ENCODE peak calls at places on chromosomes 1 and 21, in six cellular contexts. D is cardiac muscle cell; W is Caco-2; R is CD4-positive, alpha-beta T cell; L is mucosa of descending colon; O is nephron progenitor cell. Y is an unnamed sample.

GRCh38 chr1:174068000-174068399 is 45.8 kb upstream of the RC3H1 start:
- DNase-seq in L (no peak), R (no peak), D (peak), W (no peak), O (no peak), Y (no peak)

GRCh38 chr1:211843018-211843417 is 12.5 kb upstream of the LPGAT1 start:
- DNase-seq in W (no peak), L (no peak), D (no peak), O (no peak), R (no peak), Y (no peak)

GRCh38 chr1:53476579-53476978 is 17.4 kb downstream of the DMRTB1 start:
- DNase-seq in O (no peak), D (no peak), L (no peak), W (no peak), R (no peak), Y (no peak)

GRCh38 chr1:213987876-213988638 is at the start of gene PROX1:
- DNase-seq in W (peak), L (peak), O (peak), D (peak), R (no peak), Y (peak)

GRCh38 chr1:47571161-47571560 is 133.3 kb downstream of the FOXD2 start:
- DNase-seq in O (no peak), L (no peak), W (peak), D (no peak), R (no peak), Y (no peak)

GRCh38 chr21:45082715-45083114 is 8.3 kb downstream of the ADARB1 start:
- DNase-seq in R (no peak), O (no peak), L (no peak), W (no peak), D (no peak), Y (no peak)

GRCh38 chr21:15222711-15223110 is 157.9 kb upstream of the NRIP1 start:
- DNase-seq in O (no peak), R (no peak), D (no peak), W (no peak), L (no peak), Y (no peak)

GRCh38 chr21:36589352-36589971 is 109.5 kb upstream of the SIM2 start:
- DNase-seq in R (no peak), L (no peak), W (no peak), D (no peak), O (no peak), Y (no peak)

GRCh38 chr1:20355828-20356735 is 65.4 kb downstream of the VWA5B1 start:
- DNase-seq in W (no peak), D (no peak), R (no peak), O (no peak), L (no peak), Y (no peak)

GRCh38 chr1:217660353-217661062 is 29.4 kb downstream of the SPATA17 start:
- DNase-seq in R (no peak), L (no peak), D (peak), W (no peak), O (no peak), Y (no peak)

GRCh38 chr1:8026153-8026975 is at the start of gene ERRFI1:
- DNase-seq in D (peak), O (peak), W (peak), R (peak), L (peak), Y (peak)

GRCh38 chr1:206469933-206470691 is at the start of gene IKBKE:
- DNase-seq in L (peak), R (peak), O (peak), D (peak), W (peak), Y (no peak)

GRCh38 chr1:157310401-157310800 is 172.2 kb upstream of the ETV3 start:
- DNase-seq in R (no peak), D (no peak), L (no peak), O (peak), W (no peak), Y (no peak)

GRCh38 chr1:225554216-225554812 is 98.6 kb downstream of the ENAH start:
- DNase-seq in L (no peak), O (no peak), W (no peak), D (no peak), R (no peak), Y (no peak)

GRCh38 chr1:153251562-153251961 is 7.9 kb upstream of the LORICRIN start:
- DNase-seq in R (no peak), D (no peak), W (no peak), O (no peak), L (no peak), Y (no peak)

GRCh38 chr1:80837066-80837465 is 963.7 kb upstream of the ADGRL2 start:
- DNase-seq in R (no peak), W (no peak), O (no peak), L (no peak), D (no peak), Y (no peak)

GRCh38 chr1:219247441-219247840 is 73.8 kb downstream of the LYPLAL1 start:
- DNase-seq in L (no peak), O (no peak), W (no peak), D (no peak), R (no peak), Y (no peak)

DNA sequence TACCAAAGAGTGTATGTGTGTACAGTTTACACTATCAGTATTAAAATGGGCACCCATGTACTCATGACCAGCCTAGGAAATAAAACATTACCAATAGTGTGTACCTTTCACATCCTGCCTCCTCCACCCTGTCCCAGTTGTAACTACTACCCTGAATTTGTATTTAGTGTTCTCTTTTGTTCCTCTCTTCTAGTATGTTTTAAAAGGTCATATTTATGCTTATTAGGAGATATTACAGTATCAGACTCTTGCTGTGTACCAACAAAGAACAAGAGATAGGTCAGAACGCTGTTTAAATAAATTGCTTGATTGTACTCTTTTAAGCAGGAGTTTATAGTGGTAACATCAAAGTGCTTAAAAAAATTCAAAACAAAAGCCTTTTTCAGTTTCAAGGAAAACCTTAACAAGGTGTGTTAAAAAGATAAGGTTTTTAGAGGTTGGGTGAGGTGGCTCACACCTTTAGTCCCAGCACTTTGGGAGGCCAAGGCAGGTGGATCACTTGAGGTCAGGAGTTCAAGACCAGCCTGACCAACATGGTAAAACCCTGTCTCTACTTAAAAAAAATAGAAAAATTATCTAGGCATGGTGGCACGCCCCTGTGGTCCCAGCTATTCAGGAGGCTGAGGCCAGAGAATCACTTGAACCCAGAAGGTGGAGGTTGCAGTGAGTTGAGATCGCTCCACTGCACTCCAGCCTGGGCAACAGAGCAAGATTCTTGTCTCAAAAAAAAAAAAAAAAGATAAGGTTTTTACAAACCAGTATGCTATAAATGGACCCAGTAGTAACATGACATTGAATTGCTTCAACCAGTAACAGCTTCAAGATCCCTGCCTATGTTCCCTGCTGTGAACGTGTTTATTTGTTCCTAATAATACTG is 35.9 kb downstream of the MPZL1 start:
- DNase-seq in O (no peak), W (no peak), L (no peak), R (no peak), D (no peak), Y (no peak)
- TF ChIP-seq CTCF in O (no peak), W (no peak), L (no peak), R (no peak), D (no peak), Y (no peak)

GRCh38 chr1:176878750-176879536 is 285.6 kb downstream of the ASTN1 start:
- DNase-seq in D (peak), L (no peak), O (no peak), W (no peak), R (no peak), Y (no peak)
- TF ChIP-seq CTCF in D (no peak), L (no peak), O (peak), W (peak), R (no peak), Y (no peak)

GRCh38 chr1:150227228-150227627 is 8.7 kb downstream of the ANP32E start:
- DNase-seq in W (no peak), R (no peak), D (no peak), L (no peak), O (no peak), Y (no peak)

GRCh38 chr1:150226486-150226885 is 9.4 kb downstream of the ANP32E start:
- DNase-seq in L (no peak), R (no peak), D (no peak), O (no peak), W (no peak), Y (no peak)

GRCh38 chr1:150225546-150225945 is 10.4 kb downstream of the ANP32E start:
- DNase-seq in W (no peak), L (no peak), R (no peak), D (no peak), O (no peak), Y (no peak)

GRCh38 chr1:150221552-150221951 is 14.4 kb downstream of the ANP32E start:
- DNase-seq in W (no peak), L (no peak), R (no peak), D (no peak), O (no peak), Y (no peak)
- TF ChIP-seq CTCF in W (peak), L (no peak), R (peak), D (peak), O (peak), Y (peak)

DNA sequence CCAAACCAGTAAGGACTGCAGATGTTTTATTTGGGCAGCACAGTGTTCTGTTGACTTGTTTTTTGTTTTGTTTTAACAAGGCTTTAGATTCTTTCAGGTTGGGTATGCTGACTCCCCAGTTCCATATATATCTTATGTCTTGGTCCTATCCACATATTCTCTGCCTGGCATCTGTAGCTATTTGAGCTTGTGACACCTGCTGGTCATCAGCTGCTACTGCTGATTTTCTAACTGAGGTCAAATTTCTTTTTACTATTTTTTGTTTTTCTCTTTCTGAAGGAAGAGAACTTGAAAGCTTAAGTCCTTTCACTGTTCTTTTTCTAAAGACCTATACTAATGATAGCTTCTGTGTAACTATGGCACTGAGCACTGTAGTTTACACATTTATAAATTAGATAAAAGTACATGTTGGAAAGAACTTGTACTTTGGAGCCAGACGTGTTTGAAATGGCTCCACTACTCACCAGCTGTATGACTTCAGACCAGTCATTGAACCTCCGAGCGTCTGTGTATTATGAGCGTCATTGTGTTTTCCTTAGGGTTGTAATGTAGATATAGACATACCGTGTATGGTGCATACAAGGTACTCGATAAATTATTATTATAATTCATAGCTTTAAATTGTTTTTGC is 109.4 kb downstream of the NRDC start:
- DNase-seq in D (peak), W (no peak), R (no peak), L (no peak), O (peak), Y (no peak)
- TF ChIP-seq CTCF in D (peak), W (peak), R (peak), L (peak), O (peak), Y (peak)

DNA sequence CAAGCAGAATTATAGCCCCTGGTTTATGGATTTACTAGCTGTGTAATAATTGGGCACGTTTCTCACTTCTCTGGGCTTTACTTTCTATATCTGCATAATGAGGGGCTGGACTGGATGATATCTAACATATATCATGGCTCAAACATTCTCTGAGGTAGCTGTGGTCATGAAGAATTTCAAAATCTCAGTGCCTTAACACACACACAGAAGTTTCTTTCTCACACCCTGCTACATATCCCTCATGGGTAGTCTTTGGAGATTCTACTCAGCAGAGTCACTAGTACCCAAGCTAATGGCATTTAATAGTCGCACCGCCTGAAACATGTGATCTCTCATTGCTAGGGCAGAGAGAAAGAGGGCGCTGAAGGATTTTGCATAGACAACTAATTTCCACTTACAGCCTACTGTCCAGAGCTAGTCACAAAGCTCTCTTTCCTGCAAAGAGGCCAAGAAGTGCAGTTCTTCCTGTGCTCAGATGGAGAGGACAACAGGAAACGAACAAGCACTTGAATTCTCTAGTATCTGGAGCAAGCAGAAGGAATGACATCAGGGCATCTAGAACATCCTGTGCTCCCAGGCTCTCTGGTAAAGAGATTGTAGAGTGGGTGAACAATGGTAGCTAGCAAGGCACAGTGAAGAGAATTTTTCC is 183.5 kb upstream of the PTBP2 start:
- DNase-seq in L (no peak), O (no peak), D (peak), W (peak), R (no peak), Y (no peak)
- TF ChIP-seq CTCF in L (no peak), O (no peak), D (peak), W (no peak), R (no peak), Y (no peak)

GRCh38 chr1:17759114-17759513 is 4.0 kb downstream of the ACTL8 start:
- DNase-seq in W (peak), L (peak), O (no peak), D (no peak), R (no peak), Y (peak)
- TF ChIP-seq CTCF in W (peak), L (no peak), O (peak), D (no peak), R (no peak), Y (peak)

Y was measured in glutamatergic neuron.